ENCODE peak calls at places on chromosomes 4 and X, in five cellular contexts. One of them, this sample, is unnamed.

GRCh38 chr4:30757357-30757756 is 37.2 kb downstream of the PCDH7 start:
- DNase-seq in T-cell: no peak
- DNase-seq in HuH-7.5: no peak
- DNase-seq in NCI-H2171 treated with DMSO at 0.1 percent for 48 hours: no peak
- DNase-seq in fibroblast of the conjunctiva: no peak
- DNase-seq in this sample: no peak

GRCh38 chr4:186953601-186954260 is 230.1 kb upstream of the FAT1 start:
- DNase-seq in T-cell: no peak
- DNase-seq in HuH-7.5: no peak
- DNase-seq in NCI-H2171 treated with DMSO at 0.1 percent for 48 hours: no peak
- DNase-seq in fibroblast of the conjunctiva: no peak
- DNase-seq in this sample: no peak

GRCh38 chrX:137431693-137432488 is 134.0 kb upstream of the ZIC3 start:
- DNase-seq in T-cell: no peak
- DNase-seq in HuH-7.5: no peak
- DNase-seq in NCI-H2171 treated with DMSO at 0.1 percent for 48 hours: no peak
- DNase-seq in fibroblast of the conjunctiva: no peak
- DNase-seq in this sample: no peak

GRCh38 chr4:145481164-145481941 is at the start of gene SMAD1:
- DNase-seq in T-cell: no peak
- DNase-seq in HuH-7.5: peak
- DNase-seq in NCI-H2171 treated with DMSO at 0.1 percent for 48 hours: peak
- DNase-seq in fibroblast of the conjunctiva: peak
- DNase-seq in this sample: no peak

GRCh38 chr4:10120943-10121567 is 4.5 kb upstream of the WDR1 start:
- DNase-seq in T-cell: no peak
- DNase-seq in HuH-7.5: no peak
- DNase-seq in NCI-H2171 treated with DMSO at 0.1 percent for 48 hours: no peak
- DNase-seq in fibroblast of the conjunctiva: no peak
- DNase-seq in this sample: peak

GRCh38 chrX:437636-438390 is 51.1 kb upstream of the PPP2R3B start:
- DNase-seq in T-cell: no peak
- DNase-seq in HuH-7.5: no peak
- DNase-seq in NCI-H2171 treated with DMSO at 0.1 percent for 48 hours: peak
- DNase-seq in fibroblast of the conjunctiva: no peak
- DNase-seq in this sample: no peak

GRCh38 chr4:152421576-152421975 is 114.3 kb downstream of the FBXW7 start:
- DNase-seq in T-cell: no peak
- DNase-seq in HuH-7.5: no peak
- DNase-seq in NCI-H2171 treated with DMSO at 0.1 percent for 48 hours: no peak
- DNase-seq in fibroblast of the conjunctiva: no peak
- DNase-seq in this sample: no peak

GRCh38 chr4:180664766-180665368 is 1578.3 kb upstream of the TENM3 start:
- DNase-seq in T-cell: peak
- DNase-seq in HuH-7.5: peak
- DNase-seq in NCI-H2171 treated with DMSO at 0.1 percent for 48 hours: peak
- DNase-seq in fibroblast of the conjunctiva: peak
- DNase-seq in this sample: peak

GRCh38 chr4:56467284-56468096 is at the start of gene SRP72:
- DNase-seq in T-cell: peak
- DNase-seq in HuH-7.5: peak
- DNase-seq in NCI-H2171 treated with DMSO at 0.1 percent for 48 hours: peak
- DNase-seq in fibroblast of the conjunctiva: peak
- DNase-seq in this sample: peak

GRCh38 chr4:75907956-75908355 is 5.7 kb upstream of the PPEF2 start:
- DNase-seq in T-cell: no peak
- DNase-seq in HuH-7.5: no peak
- DNase-seq in NCI-H2171 treated with DMSO at 0.1 percent for 48 hours: no peak
- DNase-seq in fibroblast of the conjunctiva: no peak
- DNase-seq in this sample: no peak

GRCh38 chr4:10003666-10004065 is 17.6 kb downstream of the SLC2A9 start:
- DNase-seq in T-cell: no peak
- DNase-seq in HuH-7.5: no peak
- DNase-seq in NCI-H2171 treated with DMSO at 0.1 percent for 48 hours: no peak
- DNase-seq in fibroblast of the conjunctiva: no peak
- DNase-seq in this sample: no peak

GRCh38 chr4:185265942-185266341 is 56.5 kb downstream of the SNX25 start:
- DNase-seq in T-cell: no peak
- DNase-seq in HuH-7.5: no peak
- DNase-seq in NCI-H2171 treated with DMSO at 0.1 percent for 48 hours: peak
- DNase-seq in fibroblast of the conjunctiva: no peak
- DNase-seq in this sample: no peak

GRCh38 chr4:73740353-73740778 is at the start of gene CXCL8:
- DNase-seq in T-cell: no peak
- DNase-seq in HuH-7.5: no peak
- DNase-seq in NCI-H2171 treated with DMSO at 0.1 percent for 48 hours: no peak
- DNase-seq in fibroblast of the conjunctiva: peak
- DNase-seq in this sample: no peak

GRCh38 chr4:76309939-76310549 is 3.5 kb downstream of the STBD1 start:
- DNase-seq in T-cell: no peak
- DNase-seq in HuH-7.5: no peak
- DNase-seq in NCI-H2171 treated with DMSO at 0.1 percent for 48 hours: no peak
- DNase-seq in fibroblast of the conjunctiva: no peak
- DNase-seq in this sample: no peak

GRCh38 chr4:72358483-72358882 is 210.5 kb downstream of the ADAMTS3 start:
- DNase-seq in T-cell: no peak
- DNase-seq in HuH-7.5: no peak
- DNase-seq in NCI-H2171 treated with DMSO at 0.1 percent for 48 hours: no peak
- DNase-seq in fibroblast of the conjunctiva: no peak
- DNase-seq in this sample: no peak

GRCh38 chrX:31421441-31421840 is 349.6 kb upstream of the FTHL17 start:
- DNase-seq in T-cell: no peak
- DNase-seq in HuH-7.5: no peak
- DNase-seq in NCI-H2171 treated with DMSO at 0.1 percent for 48 hours: no peak
- DNase-seq in fibroblast of the conjunctiva: no peak
- DNase-seq in this sample: no peak

GRCh38 chr4:165711436-165711835 is 161.6 kb upstream of the TLL1 start:
- DNase-seq in T-cell: no peak
- DNase-seq in HuH-7.5: no peak
- DNase-seq in NCI-H2171 treated with DMSO at 0.1 percent for 48 hours: no peak
- DNase-seq in fibroblast of the conjunctiva: peak
- DNase-seq in this sample: no peak

GRCh38 chr4:16824278-16824806 is 74.1 kb downstream of the LDB2 start:
- DNase-seq in T-cell: no peak
- DNase-seq in HuH-7.5: no peak
- DNase-seq in NCI-H2171 treated with DMSO at 0.1 percent for 48 hours: no peak
- DNase-seq in fibroblast of the conjunctiva: no peak
- DNase-seq in this sample: no peak

GRCh38 chr4:95505149-95505548 is 43.6 kb downstream of the UNC5C start:
- DNase-seq in T-cell: no peak
- DNase-seq in HuH-7.5: no peak
- DNase-seq in NCI-H2171 treated with DMSO at 0.1 percent for 48 hours: no peak
- DNase-seq in fibroblast of the conjunctiva: no peak
- DNase-seq in this sample: no peak

GRCh38 chr4:965048-965765 is 8.2 kb downstream of the DGKQ start:
- DNase-seq in T-cell: no peak
- DNase-seq in HuH-7.5: no peak
- DNase-seq in NCI-H2171 treated with DMSO at 0.1 percent for 48 hours: no peak
- DNase-seq in fibroblast of the conjunctiva: no peak
- DNase-seq in this sample: no peak

GRCh38 chr4:17009871-17010367 is 111.5 kb upstream of the LDB2 start:
- DNase-seq in T-cell: no peak
- DNase-seq in HuH-7.5: no peak
- DNase-seq in NCI-H2171 treated with DMSO at 0.1 percent for 48 hours: no peak
- DNase-seq in fibroblast of the conjunctiva: no peak
- DNase-seq in this sample: no peak

GRCh38 chrX:139086243-139086642 is 374.7 kb upstream of the FGF13 start:
- DNase-seq in T-cell: no peak
- DNase-seq in HuH-7.5: no peak
- DNase-seq in NCI-H2171 treated with DMSO at 0.1 percent for 48 hours: no peak
- DNase-seq in fibroblast of the conjunctiva: no peak
- DNase-seq in this sample: no peak

GRCh38 chrX:9501362-9501761 is 36.5 kb downstream of the TBL1X start:
- DNase-seq in T-cell: no peak
- DNase-seq in HuH-7.5: no peak
- DNase-seq in NCI-H2171 treated with DMSO at 0.1 percent for 48 hours: no peak
- DNase-seq in fibroblast of the conjunctiva: no peak
- DNase-seq in this sample: no peak

GRCh38 chr4:7960790-7961655 is 21.4 kb upstream of the AFAP1 start:
- DNase-seq in T-cell: no peak
- DNase-seq in HuH-7.5: no peak
- DNase-seq in NCI-H2171 treated with DMSO at 0.1 percent for 48 hours: no peak
- DNase-seq in fibroblast of the conjunctiva: peak
- DNase-seq in this sample: no peak

GRCh38 chrX:129979207-129979920 is 3.1 kb upstream of the BCORL1 start:
- DNase-seq in T-cell: no peak
- DNase-seq in HuH-7.5: no peak
- DNase-seq in NCI-H2171 treated with DMSO at 0.1 percent for 48 hours: no peak
- DNase-seq in fibroblast of the conjunctiva: no peak
- DNase-seq in this sample: no peak

GRCh38 chr4:7822858-7823257 is 116.8 kb downstream of the AFAP1 start:
- DNase-seq in T-cell: no peak
- DNase-seq in HuH-7.5: no peak
- DNase-seq in NCI-H2171 treated with DMSO at 0.1 percent for 48 hours: no peak
- DNase-seq in fibroblast of the conjunctiva: no peak
- DNase-seq in this sample: no peak

GRCh38 chrX:53280316-53280702 is 1.1 kb downstream of the IQSEC2 start:
- DNase-seq in T-cell: no peak
- DNase-seq in HuH-7.5: no peak
- DNase-seq in NCI-H2171 treated with DMSO at 0.1 percent for 48 hours: no peak
- DNase-seq in fibroblast of the conjunctiva: no peak
- DNase-seq in this sample: no peak

GRCh38 chrX:155048997-155049619 is 21.8 kb downstream of the CMC4 start:
- DNase-seq in T-cell: peak
- DNase-seq in HuH-7.5: no peak
- DNase-seq in NCI-H2171 treated with DMSO at 0.1 percent for 48 hours: peak
- DNase-seq in fibroblast of the conjunctiva: peak
- DNase-seq in this sample: peak

GRCh38 chrX:70445197-70445656 is 592 bp downstream of the DLG3 start:
- DNase-seq in T-cell: no peak
- DNase-seq in HuH-7.5: no peak
- DNase-seq in NCI-H2171 treated with DMSO at 0.1 percent for 48 hours: no peak
- DNase-seq in fibroblast of the conjunctiva: no peak
- DNase-seq in this sample: no peak

GRCh38 chr4:54625391-54625790 is 32.4 kb upstream of the KIT start:
- DNase-seq in T-cell: no peak
- DNase-seq in HuH-7.5: no peak
- DNase-seq in NCI-H2171 treated with DMSO at 0.1 percent for 48 hours: no peak
- DNase-seq in fibroblast of the conjunctiva: no peak
- DNase-seq in this sample: no peak

GRCh38 chr4:7120341-7120740 is 52.5 kb upstream of the GRPEL1 start:
- DNase-seq in T-cell: no peak
- DNase-seq in HuH-7.5: no peak
- DNase-seq in NCI-H2171 treated with DMSO at 0.1 percent for 48 hours: no peak
- DNase-seq in fibroblast of the conjunctiva: no peak
- DNase-seq in this sample: no peak

This sample was measured in stimulated activated naive CD4-positive, alpha-beta T cell.